ENCODE peak calls at places on chromosomes 1 and 21, in four cellular contexts. X, O, P and T are unnamed samples.

GRCh38 chr1:160629286-160630210 is 17.3 kb downstream of the SLAMF1 start:
- DNase-seq in X (no peak), O (no peak), P (no peak), T (no peak)

GRCh38 chr1:111593403-111594127 is 26.0 kb upstream of the RAP1A start:
- DNase-seq in X (no peak), O (no peak), P (no peak), T (no peak)

GRCh38 chr1:173411835-173412742 is 65.0 kb upstream of the PRDX6 start:
- DNase-seq in X (no peak), O (no peak), P (no peak), T (no peak)

GRCh38 chr1:213600879-213601278 is 386.9 kb upstream of the PROX1 start:
- DNase-seq in X (no peak), O (no peak), P (no peak), T (no peak)

GRCh38 chr1:230028602-230029223 is 38.3 kb upstream of the GALNT2 start:
- DNase-seq in X (no peak), O (no peak), P (no peak), T (no peak)

GRCh38 chr1:188070848-188071247 is 1242.1 kb downstream of the PLA2G4A start:
- DNase-seq in X (no peak), O (peak; percentile 25), P (no peak), T (no peak)

GRCh38 chr1:48572632-48573258 is 100.7 kb upstream of the SPATA6 start:
- DNase-seq in X (peak; percentile 62), O (peak; percentile 69), P (no peak), T (no peak)

GRCh38 chr1:80656628-80657019 is 1144.1 kb upstream of the ADGRL2 start:
- DNase-seq in X (no peak), O (no peak), P (no peak), T (no peak)

GRCh38 chr1:66239834-66240233 is 294.1 kb upstream of the SGIP1 start:
- DNase-seq in X (no peak), O (no peak), P (no peak), T (no peak)

GRCh38 chr1:109923131-109923945 is 12.7 kb downstream of the CSF1 start:
- DNase-seq in X (no peak), O (peak; percentile 23), P (no peak), T (no peak)

GRCh38 chr1:55049271-55049913 is 10.0 kb downstream of the PCSK9 start:
- DNase-seq in X (no peak), O (no peak), P (peak; percentile 51), T (no peak)

GRCh38 chr1:154358519-154358918 is 33.2 kb downstream of the ATP8B2 start:
- DNase-seq in X (no peak), O (no peak), P (no peak), T (no peak)

GRCh38 chr1:109910963-109911798 is 532 bp downstream of the CSF1 start:
- DNase-seq in X (no peak), O (no peak), P (peak; percentile 67), T (no peak)

GRCh38 chr1:154726443-154726842 is 118.5 kb upstream of the ADAR start:
- DNase-seq in X (no peak), O (no peak), P (no peak), T (no peak)

GRCh38 chr21:38843379-38843778 is 37.6 kb downstream of the ETS2 start:
- DNase-seq in X (no peak), O (no peak), P (no peak), T (no peak)

GRCh38 chr1:112888630-112889029 is 67.4 kb downstream of the SLC16A1 start:
- DNase-seq in X (no peak), O (no peak), P (no peak), T (no peak)

GRCh38 chr1:95035536-95035935 is 37.2 kb downstream of the ALG14 start:
- DNase-seq in X (no peak), O (no peak), P (no peak), T (no peak)

GRCh38 chr1:40742363-40743061 is 41.1 kb upstream of the KCNQ4 start:
- DNase-seq in X (no peak), O (no peak), P (no peak), T (no peak)

GRCh38 chr1:36384542-36385409 is 948 bp downstream of the STK40 start:
- DNase-seq in X (peak; percentile 85), O (no peak), P (peak; percentile 83), T (peak; percentile 74)